ENCODE peak calls at places on chromosomes 5 and 9, in ten cellular contexts. W is HCT116, V is suprapubic skin, B is endothelial cell of umbilical vein, F is stomach, T is HepG2, A is GM23338, U is SK-N-SH, C is GM12892, I is prostate gland. J is an unnamed sample.

GRCh38 chr5:170427672-170428236 is 38.6 kb upstream of the KCNMB1 start:
- DNase-seq in W (no peak), V (no peak), B (no peak), F (no peak), T (no peak), A (no peak), U (peak; percentile 70), C (no peak), I (no peak), J (no peak)

GRCh38 chr9:88891015-88891414 is 100.3 kb upstream of the S1PR3 start:
- DNase-seq in W (no peak), V (no peak), B (no peak), F (no peak), T (no peak), A (no peak), U (no peak), C (no peak), I (no peak), J (no peak)

GRCh38 chr5:10576790-10577189 is 12.9 kb downstream of the ANKRD33B start:
- DNase-seq in W (no peak), V (no peak), B (no peak), F (no peak), T (no peak), A (no peak), U (no peak), C (no peak), I (no peak), J (no peak)

GRCh38 chr9:93962561-93963440 is 7.6 kb upstream of the BARX1 start:
- DNase-seq in W (peak; percentile 70), V (peak; percentile 86), B (peak; percentile 87), F (peak; percentile 90), T (peak; percentile 66), A (peak; percentile 95), U (peak; percentile 89), C (no peak), I (peak; percentile 81), J (no peak)

GRCh38 chr9:87725356-87725899 is 491 bp upstream of the CTSL start:
- DNase-seq in W (no peak), V (no peak), B (no peak), F (no peak), T (no peak), A (peak; percentile 69), U (no peak), C (no peak), I (no peak), J (no peak)

GRCh38 chr5:78724061-78724460 is 75.5 kb upstream of the LHFPL2 start:
- DNase-seq in W (no peak), V (no peak), B (no peak), F (no peak), T (no peak), A (no peak), U (no peak), C (no peak), I (no peak), J (no peak)

GRCh38 chr9:83920469-83920941 is 727 bp downstream of the KIF27 start:
- DNase-seq in W (no peak), V (no peak), B (peak; percentile 63), F (peak; percentile 62), T (peak; percentile 62), A (peak; percentile 82), U (peak; percentile 11), C (peak; percentile 28), I (peak; percentile 71), J (peak; percentile 19)

GRCh38 chr9:127873223-127873691 is 4.2 kb downstream of the AK1 start:
- DNase-seq in W (no peak), V (peak; percentile 63), B (no peak), F (no peak), T (no peak), A (no peak), U (peak; percentile 77), C (no peak), I (no peak), J (no peak)

GRCh38 chr9:84207443-84208032 is 133.0 kb downstream of the SLC28A3 start:
- DNase-seq in W (no peak), V (no peak), B (no peak), F (no peak), T (no peak), A (no peak), U (no peak), C (no peak), I (no peak), J (no peak)

GRCh38 chr9:100595391-100596199 is 17.7 kb downstream of the CAVIN4 start:
- DNase-seq in W (peak; percentile 44), V (no peak), B (peak; percentile 83), F (no peak), T (peak; percentile 39), A (peak; percentile 80), U (peak; percentile 57), C (no peak), I (peak; percentile 22), J (no peak)

GRCh38 chr5:33372721-33373120 is 68.0 kb upstream of the TARS1 start:
- DNase-seq in W (no peak), V (no peak), B (no peak), F (no peak), T (no peak), A (no peak), U (no peak), C (no peak), I (no peak), J (no peak)

GRCh38 chr5:9497347-9497746 is 48.5 kb downstream of the SEMA5A start:
- DNase-seq in W (no peak), V (no peak), B (no peak), F (no peak), T (no peak), A (no peak), U (no peak), C (no peak), I (no peak), J (no peak)

GRCh38 chr9:133730994-133731715 is 7.0 kb downstream of the SARDH start:
- DNase-seq in W (no peak), V (peak; percentile 37), B (no peak), F (peak; percentile 23), T (no peak), A (no peak), U (no peak), C (no peak), I (no peak), J (no peak)

DNA sequence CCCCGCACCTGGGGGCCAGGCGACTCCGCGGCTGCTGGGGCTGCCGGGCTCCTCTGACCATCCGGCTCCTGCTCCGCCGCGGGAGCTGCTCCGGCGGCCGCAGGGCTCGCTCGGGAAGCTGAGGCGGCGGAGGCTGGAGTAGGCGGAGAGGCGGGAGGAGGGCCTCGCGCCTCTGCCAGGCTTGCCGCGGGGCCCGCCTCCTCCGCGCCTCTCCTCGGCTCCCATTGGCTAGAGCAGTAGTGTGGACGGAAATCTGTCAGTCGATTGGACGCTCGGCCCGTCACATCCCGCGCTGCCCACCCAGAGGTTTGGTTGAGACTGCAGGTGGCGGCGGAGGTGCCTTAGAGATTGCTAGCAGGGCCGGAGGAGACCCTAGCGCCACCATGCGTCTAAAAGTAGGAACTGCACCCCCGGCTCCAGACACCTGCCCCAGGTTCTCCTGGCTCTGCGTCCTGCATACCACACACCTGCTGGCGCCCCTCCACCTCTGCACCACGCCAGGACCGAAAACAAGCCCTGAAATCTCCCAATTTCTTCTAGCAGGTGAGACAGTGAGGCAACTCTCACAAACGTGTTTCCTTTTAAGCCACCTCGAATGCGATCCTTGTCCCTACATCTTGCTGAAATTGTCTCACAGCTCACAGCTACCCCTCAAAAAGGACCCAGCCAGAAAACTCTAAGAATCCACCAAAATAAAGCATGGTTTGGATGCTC is at the start of gene SCAI:
- DNase-seq in W (peak; percentile 98), V (peak; percentile 99), B (peak; percentile 99), F (peak; percentile 99), T (peak; percentile 97), A (peak; percentile 100), U (peak; percentile 98), C (peak; percentile 95), I (peak; percentile 99), J (peak; percentile 96)
- TF ChIP-seq POLR2AphosphoS5 in W (peak; percentile 86), V (peak; percentile 50), B (peak; percentile 15), F (peak; percentile 70), T (peak; percentile 54), A (peak; percentile 92), U (peak; percentile 57), C (no peak), I (peak; percentile 90), J (no peak)

DNA sequence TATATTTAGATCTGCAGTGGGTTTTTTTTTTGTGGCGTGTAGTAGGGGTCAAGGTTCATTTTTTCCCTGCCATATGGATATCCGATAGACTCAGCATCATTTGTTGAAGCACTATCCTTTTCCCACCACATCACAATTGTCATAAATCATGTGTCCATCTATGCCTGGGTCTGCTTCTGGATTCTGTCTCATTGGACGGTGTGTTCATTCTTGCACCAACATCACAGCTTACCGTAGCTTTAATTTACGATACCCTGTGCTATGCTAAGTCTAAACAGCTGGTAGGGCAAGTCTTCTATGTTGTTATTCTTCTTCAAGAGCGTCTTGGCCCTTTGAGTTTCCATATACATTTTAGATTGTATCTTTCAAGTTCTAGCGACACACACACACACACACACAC is 175.0 kb downstream of the RGS3 start:
- DNase-seq in W (no peak), V (no peak), B (no peak), F (no peak), T (no peak), A (no peak), U (no peak), C (no peak), I (no peak), J (no peak)
- TF ChIP-seq POLR2AphosphoS5 in W (no peak), V (no peak), B (no peak), F (no peak), T (no peak), A (no peak), U (no peak), C (no peak), I (no peak), J (no peak)

GRCh38 chr5:77586101-77586500 is 52.4 kb downstream of the OTP start:
- DNase-seq in W (no peak), V (no peak), B (no peak), F (no peak), T (no peak), A (no peak), U (no peak), C (no peak), I (no peak), J (no peak)

GRCh38 chr5:77588175-77588574 is 50.3 kb downstream of the OTP start:
- DNase-seq in W (no peak), V (no peak), B (no peak), F (no peak), T (no peak), A (no peak), U (no peak), C (no peak), I (no peak), J (no peak)

DNA sequence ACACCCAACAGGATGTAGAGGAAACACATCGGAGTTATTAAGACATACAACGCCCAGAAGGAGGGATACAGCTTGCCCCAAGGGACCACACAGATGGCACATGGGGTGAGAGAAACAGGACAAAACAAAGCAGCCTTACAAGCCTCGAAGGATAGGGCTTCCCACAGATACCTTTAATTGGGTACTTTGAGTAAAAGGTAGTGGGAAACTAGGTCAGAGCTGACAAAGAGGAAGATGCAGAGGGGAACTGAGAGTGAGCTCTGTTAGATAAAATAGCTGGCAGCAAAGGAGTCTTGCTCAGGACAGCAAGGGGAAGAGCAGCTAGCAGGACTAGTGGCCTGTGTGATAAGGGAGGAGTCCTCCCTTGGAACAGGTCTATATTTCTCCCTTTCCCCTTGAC is 48.2 kb downstream of the OTP start:
- DNase-seq in W (no peak), V (no peak), B (no peak), F (no peak), T (no peak), A (peak; percentile 6), U (no peak), C (no peak), I (no peak), J (peak; percentile 5)
- TF ChIP-seq POLR2AphosphoS5 in W (no peak), V (no peak), B (no peak), F (no peak), T (no peak), A (no peak), U (no peak), C (no peak), I (no peak), J (no peak)

GRCh38 chr9:35907732-35908483 is 1.4 kb upstream of the SPAAR start:
- DNase-seq in W (peak; percentile 32), V (peak; percentile 85), B (peak; percentile 89), F (peak; percentile 47), T (peak; percentile 62), A (peak; percentile 67), U (peak; percentile 86), C (no peak), I (peak; percentile 28), J (no peak)
- TF ChIP-seq POLR2AphosphoS5 in W (peak; percentile 15), V (no peak), B (peak; percentile 54), F (peak; percentile 38), T (no peak), A (no peak), U (no peak), C (no peak), I (peak; percentile 54), J (no peak)

J was measured in GM12891.